ENCODE peak calls at places on chromosomes 2 and 18, in eight cellular contexts. M, N, W, E, O, D, I and X are unnamed samples.

GRCh38 chr2:96633641-96634040 is 4.5 kb downstream of the KANSL3 start:
- DNase-seq in M (no peak), N (no peak), W (no peak), E (no peak), O (no peak), D (no peak), I (no peak), X (no peak)

GRCh38 chr2:205245652-205246051 is 436.6 kb upstream of the NRP2 start:
- DNase-seq in M (peak), N (no peak), W (no peak), E (no peak), O (no peak), D (no peak), I (no peak), X (no peak)

GRCh38 chr2:6968319-6969100 is 51.3 kb downstream of the RNF144A start:
- DNase-seq in M (peak), N (no peak), W (no peak), E (no peak), O (no peak), D (no peak), I (no peak), X (no peak)

GRCh38 chr18:63063171-63063570 is 256.4 kb downstream of the BCL2 start:
- DNase-seq in M (no peak), N (no peak), W (no peak), E (no peak), O (no peak), D (no peak), I (no peak), X (no peak)

GRCh38 chr2:165572155-165572554 is 102.7 kb downstream of the CSRNP3 start:
- DNase-seq in M (no peak), N (peak), W (no peak), E (no peak), O (no peak), D (no peak), I (no peak), X (peak)

GRCh38 chr2:168256448-168256847 is 9.1 kb upstream of the STK39 start:
- DNase-seq in M (no peak), N (no peak), W (no peak), E (no peak), O (no peak), D (peak), I (no peak), X (peak)

GRCh38 chr2:156181208-156181607 is 151.3 kb downstream of the NR4A2 start:
- DNase-seq in M (no peak), N (no peak), W (no peak), E (no peak), O (no peak), D (peak), I (no peak), X (peak)

GRCh38 chr2:42802150-42802549 is 9.8 kb upstream of the HAAO start:
- DNase-seq in M (no peak), N (no peak), W (no peak), E (no peak), O (no peak), D (no peak), I (no peak), X (no peak)

GRCh38 chr18:70044626-70045025 is 97.0 kb upstream of the CD226 start:
- DNase-seq in M (peak), N (no peak), W (no peak), E (no peak), O (no peak), D (no peak), I (no peak), X (no peak)